ENCODE peak calls at places on chromosomes 7 and 10, in eight cellular contexts. One of them, this sample, is unnamed.

GRCh38 chr10:125633517-125633999 is 49.4 kb downstream of the TEX36 start:
- DNase-seq in HL-60: no peak
- DNase-seq in HT1080: peak; percentile 69
- DNase-seq in occipital lobe: no peak
- DNase-seq in Panc1: no peak
- DNase-seq in activated naive CD8-positive, alpha-beta T cell treated with anti-CD3 and anti-CD28 coated beads, Interleukin-2, amount 50 U/mL, for 24 hours: no peak
- DNase-seq in H4: peak; percentile 72
- DNase-seq in HAP-1: peak; percentile 76
- DNase-seq in this sample: no peak

GRCh38 chr7:156207306-156207705 is 395.0 kb upstream of the SHH start:
- DNase-seq in HT1080: no peak
- DNase-seq in H4: no peak
- DNase-seq in Panc1: no peak
- DNase-seq in activated naive CD8-positive, alpha-beta T cell treated with anti-CD3 and anti-CD28 coated beads, Interleukin-2, amount 50 U/mL, for 24 hours: no peak
- DNase-seq in HL-60: no peak
- DNase-seq in occipital lobe: no peak
- DNase-seq in HAP-1: no peak
- DNase-seq in this sample: no peak

GRCh38 chr10:21473541-21473940 is 51.9 kb downstream of the SKIDA1 start:
- DNase-seq in occipital lobe: no peak
- DNase-seq in HAP-1: no peak
- DNase-seq in HL-60: no peak
- DNase-seq in H4: no peak
- DNase-seq in activated naive CD8-positive, alpha-beta T cell treated with anti-CD3 and anti-CD28 coated beads, Interleukin-2, amount 50 U/mL, for 24 hours: no peak
- DNase-seq in Panc1: no peak
- DNase-seq in HT1080: no peak
- DNase-seq in this sample: no peak

GRCh38 chr10:91941426-91941825 is 17.9 kb downstream of the BTAF1 start:
- DNase-seq in activated naive CD8-positive, alpha-beta T cell treated with anti-CD3 and anti-CD28 coated beads, Interleukin-2, amount 50 U/mL, for 24 hours: no peak
- DNase-seq in HT1080: no peak
- DNase-seq in Panc1: no peak
- DNase-seq in H4: no peak
- DNase-seq in HL-60: no peak
- DNase-seq in occipital lobe: no peak
- DNase-seq in HAP-1: no peak
- DNase-seq in this sample: no peak

GRCh38 chr10:92074126-92074887 is 150.7 kb downstream of the BTAF1 start:
- DNase-seq in activated naive CD8-positive, alpha-beta T cell treated with anti-CD3 and anti-CD28 coated beads, Interleukin-2, amount 50 U/mL, for 24 hours: no peak
- DNase-seq in Panc1: no peak
- DNase-seq in HL-60: no peak
- DNase-seq in HAP-1: no peak
- DNase-seq in HT1080: peak; percentile 10
- DNase-seq in H4: no peak
- DNase-seq in occipital lobe: no peak
- DNase-seq in this sample: no peak

GRCh38 chr10:48556713-48557112 is 48.2 kb downstream of the ARHGAP22 start:
- DNase-seq in HAP-1: no peak
- DNase-seq in HL-60: no peak
- DNase-seq in activated naive CD8-positive, alpha-beta T cell treated with anti-CD3 and anti-CD28 coated beads, Interleukin-2, amount 50 U/mL, for 24 hours: no peak
- DNase-seq in H4: no peak
- DNase-seq in occipital lobe: no peak
- DNase-seq in Panc1: no peak
- DNase-seq in HT1080: no peak
- DNase-seq in this sample: no peak

GRCh38 chr7:81725496-81726117 is 44.2 kb downstream of the HGF start:
- DNase-seq in activated naive CD8-positive, alpha-beta T cell treated with anti-CD3 and anti-CD28 coated beads, Interleukin-2, amount 50 U/mL, for 24 hours: no peak
- DNase-seq in H4: peak; percentile 95
- DNase-seq in Panc1: peak; percentile 47
- DNase-seq in HT1080: peak; percentile 47
- DNase-seq in HAP-1: no peak
- DNase-seq in occipital lobe: no peak
- DNase-seq in HL-60: no peak
- DNase-seq in this sample: no peak

GRCh38 chr7:16465469-16466086 is at the start of gene SOSTDC1:
- DNase-seq in occipital lobe: no peak
- DNase-seq in HT1080: no peak
- DNase-seq in HAP-1: peak; percentile 63
- DNase-seq in Panc1: no peak
- DNase-seq in activated naive CD8-positive, alpha-beta T cell treated with anti-CD3 and anti-CD28 coated beads, Interleukin-2, amount 50 U/mL, for 24 hours: no peak
- DNase-seq in H4: no peak
- DNase-seq in HL-60: no peak
- DNase-seq in this sample: no peak

GRCh38 chr7:106165328-106165727 is 53.2 kb upstream of the SYPL1 start:
- DNase-seq in occipital lobe: no peak
- DNase-seq in Panc1: no peak
- DNase-seq in HAP-1: no peak
- DNase-seq in HT1080: peak; percentile 15
- DNase-seq in activated naive CD8-positive, alpha-beta T cell treated with anti-CD3 and anti-CD28 coated beads, Interleukin-2, amount 50 U/mL, for 24 hours: no peak
- DNase-seq in HL-60: no peak
- DNase-seq in H4: no peak
- DNase-seq in this sample: no peak

GRCh38 chr10:16646474-16647059 is 124.9 kb upstream of the C1QL3 start:
- DNase-seq in occipital lobe: no peak
- DNase-seq in HAP-1: no peak
- DNase-seq in activated naive CD8-positive, alpha-beta T cell treated with anti-CD3 and anti-CD28 coated beads, Interleukin-2, amount 50 U/mL, for 24 hours: peak; percentile 22
- DNase-seq in HT1080: no peak
- DNase-seq in H4: peak; percentile 16
- DNase-seq in Panc1: no peak
- DNase-seq in HL-60: no peak
- DNase-seq in this sample: no peak

GRCh38 chr10:132527338-132528063 is 10.1 kb upstream of the INPP5A start:
- DNase-seq in H4: no peak
- DNase-seq in activated naive CD8-positive, alpha-beta T cell treated with anti-CD3 and anti-CD28 coated beads, Interleukin-2, amount 50 U/mL, for 24 hours: no peak
- DNase-seq in HT1080: no peak
- DNase-seq in HL-60: no peak
- DNase-seq in Panc1: no peak
- DNase-seq in HAP-1: no peak
- DNase-seq in occipital lobe: no peak
- DNase-seq in this sample: no peak

GRCh38 chr10:4501306-4501705 is 324.7 kb upstream of the AKR1E2 start:
- DNase-seq in HT1080: no peak
- DNase-seq in activated naive CD8-positive, alpha-beta T cell treated with anti-CD3 and anti-CD28 coated beads, Interleukin-2, amount 50 U/mL, for 24 hours: no peak
- DNase-seq in H4: no peak
- DNase-seq in occipital lobe: no peak
- DNase-seq in Panc1: no peak
- DNase-seq in HL-60: no peak
- DNase-seq in HAP-1: no peak
- DNase-seq in this sample: no peak

GRCh38 chr10:57694956-57695605 is 572.6 kb downstream of the IPMK start:
- DNase-seq in activated naive CD8-positive, alpha-beta T cell treated with anti-CD3 and anti-CD28 coated beads, Interleukin-2, amount 50 U/mL, for 24 hours: no peak
- DNase-seq in occipital lobe: no peak
- DNase-seq in HAP-1: no peak
- DNase-seq in Panc1: no peak
- DNase-seq in HL-60: no peak
- DNase-seq in H4: no peak
- DNase-seq in HT1080: peak; percentile 30
- DNase-seq in this sample: no peak

GRCh38 chr7:75534727-75535307 is 42.7 kb downstream of the SPDYE5 start:
- DNase-seq in Panc1: peak; percentile 17
- DNase-seq in HL-60: peak; percentile 63
- DNase-seq in activated naive CD8-positive, alpha-beta T cell treated with anti-CD3 and anti-CD28 coated beads, Interleukin-2, amount 50 U/mL, for 24 hours: no peak
- DNase-seq in occipital lobe: no peak
- DNase-seq in H4: peak; percentile 80
- DNase-seq in HAP-1: no peak
- DNase-seq in HT1080: peak; percentile 73
- DNase-seq in this sample: no peak

GRCh38 chr10:123897146-123897545 is 5.5 kb upstream of the CPXM2 start:
- DNase-seq in HL-60: no peak
- DNase-seq in occipital lobe: no peak
- DNase-seq in HAP-1: no peak
- DNase-seq in activated naive CD8-positive, alpha-beta T cell treated with anti-CD3 and anti-CD28 coated beads, Interleukin-2, amount 50 U/mL, for 24 hours: no peak
- DNase-seq in HT1080: no peak
- DNase-seq in Panc1: no peak
- DNase-seq in H4: no peak
- DNase-seq in this sample: no peak

GRCh38 chr10:101709359-101710063 is 14.5 kb upstream of the FBXW4 start:
- DNase-seq in activated naive CD8-positive, alpha-beta T cell treated with anti-CD3 and anti-CD28 coated beads, Interleukin-2, amount 50 U/mL, for 24 hours: no peak
- DNase-seq in HAP-1: no peak
- DNase-seq in Panc1: no peak
- DNase-seq in H4: no peak
- DNase-seq in HL-60: no peak
- DNase-seq in occipital lobe: no peak
- DNase-seq in HT1080: no peak
- DNase-seq in this sample: no peak

GRCh38 chr10:16777473-16778370 is 39.5 kb downstream of the RSU1 start:
- DNase-seq in HAP-1: peak; percentile 71
- DNase-seq in HT1080: peak; percentile 51
- DNase-seq in Panc1: peak; percentile 25
- DNase-seq in occipital lobe: no peak
- DNase-seq in activated naive CD8-positive, alpha-beta T cell treated with anti-CD3 and anti-CD28 coated beads, Interleukin-2, amount 50 U/mL, for 24 hours: no peak
- DNase-seq in HL-60: peak; percentile 4
- DNase-seq in H4: peak; percentile 13
- DNase-seq in this sample: peak; percentile 10

GRCh38 chr7:150908173-150908572 is 55.9 kb downstream of the AOC1 start:
- DNase-seq in occipital lobe: no peak
- DNase-seq in Panc1: no peak
- DNase-seq in HL-60: no peak
- DNase-seq in H4: no peak
- DNase-seq in HAP-1: no peak
- DNase-seq in activated naive CD8-positive, alpha-beta T cell treated with anti-CD3 and anti-CD28 coated beads, Interleukin-2, amount 50 U/mL, for 24 hours: no peak
- DNase-seq in HT1080: no peak
- DNase-seq in this sample: no peak

GRCh38 chr10:4130685-4131084 is 345.7 kb upstream of the KLF6 start:
- DNase-seq in activated naive CD8-positive, alpha-beta T cell treated with anti-CD3 and anti-CD28 coated beads, Interleukin-2, amount 50 U/mL, for 24 hours: no peak
- DNase-seq in HAP-1: no peak
- DNase-seq in HL-60: peak; percentile 34
- DNase-seq in H4: no peak
- DNase-seq in HT1080: no peak
- DNase-seq in occipital lobe: no peak
- DNase-seq in Panc1: no peak
- DNase-seq in this sample: peak; percentile 56

GRCh38 chr7:144524271-144524670 is 120.8 kb upstream of the NOBOX start:
- DNase-seq in activated naive CD8-positive, alpha-beta T cell treated with anti-CD3 and anti-CD28 coated beads, Interleukin-2, amount 50 U/mL, for 24 hours: no peak
- DNase-seq in HAP-1: no peak
- DNase-seq in HL-60: no peak
- DNase-seq in HT1080: no peak
- DNase-seq in Panc1: no peak
- DNase-seq in H4: no peak
- DNase-seq in occipital lobe: no peak
- DNase-seq in this sample: no peak

This sample was measured in DND-41.